ENCODE peak calls at places on chromosomes 1 and 21, in nine cellular contexts. One of them, this sample, is unnamed.

GRCh38 chr1:210373878-210374599 is 45.3 kb downstream of the HHAT start:
- DNase-seq in A549: peak; percentile 97
- DNase-seq in prostate gland: no peak
- DNase-seq in fibroblast of pulmonary artery: peak; percentile 89
- DNase-seq in cardiac fibroblast: peak; percentile 96
- DNase-seq in OCI-LY7: peak; percentile 61
- DNase-seq in uterus: no peak
- DNase-seq in tibial artery: no peak
- DNase-seq in HL-60: peak; percentile 23
- DNase-seq in this sample: peak; percentile 100

GRCh38 chr1:223702735-223703667 is 9.3 kb upstream of the CAPN2 start:
- DNase-seq in HL-60: no peak
- DNase-seq in fibroblast of pulmonary artery: no peak
- DNase-seq in OCI-LY7: no peak
- DNase-seq in uterus: no peak
- DNase-seq in prostate gland: no peak
- DNase-seq in A549: peak; percentile 77
- DNase-seq in cardiac fibroblast: peak; percentile 78
- DNase-seq in tibial artery: no peak
- DNase-seq in this sample: peak; percentile 88

GRCh38 chr1:150516616-150517015 is 1.1 kb downstream of the FALEC start:
- DNase-seq in A549: peak; percentile 36
- DNase-seq in prostate gland: no peak
- DNase-seq in HL-60: no peak
- DNase-seq in cardiac fibroblast: no peak
- DNase-seq in uterus: no peak
- DNase-seq in tibial artery: no peak
- DNase-seq in fibroblast of pulmonary artery: peak; percentile 17
- DNase-seq in OCI-LY7: peak; percentile 71
- DNase-seq in this sample: no peak

GRCh38 chr1:28240024-28240423 is 4.1 kb downstream of the ATP5IF1 start:
- DNase-seq in tibial artery: no peak
- DNase-seq in A549: no peak
- DNase-seq in fibroblast of pulmonary artery: no peak
- DNase-seq in OCI-LY7: no peak
- DNase-seq in prostate gland: no peak
- DNase-seq in uterus: no peak
- DNase-seq in cardiac fibroblast: no peak
- DNase-seq in HL-60: no peak
- DNase-seq in this sample: no peak

GRCh38 chr1:9004731-9005708 is 21.2 kb downstream of the SLC2A7 start:
- DNase-seq in fibroblast of pulmonary artery: peak; percentile 86
- DNase-seq in tibial artery: peak; percentile 83
- DNase-seq in prostate gland: peak; percentile 57
- DNase-seq in uterus: peak; percentile 73
- DNase-seq in HL-60: peak; percentile 63
- DNase-seq in OCI-LY7: peak; percentile 88
- DNase-seq in A549: peak; percentile 83
- DNase-seq in cardiac fibroblast: peak; percentile 89
- DNase-seq in this sample: peak; percentile 86

GRCh38 chr21:38912355-38912619 is 106.6 kb downstream of the ETS2 start:
- DNase-seq in uterus: no peak
- DNase-seq in cardiac fibroblast: no peak
- DNase-seq in fibroblast of pulmonary artery: no peak
- DNase-seq in prostate gland: no peak
- DNase-seq in OCI-LY7: no peak
- DNase-seq in tibial artery: no peak
- DNase-seq in A549: no peak
- DNase-seq in HL-60: no peak
- DNase-seq in this sample: no peak

GRCh38 chr1:50978144-50978851 is 8.3 kb downstream of the CDKN2C start:
- DNase-seq in tibial artery: peak; percentile 85
- DNase-seq in OCI-LY7: peak; percentile 69
- DNase-seq in uterus: peak; percentile 58
- DNase-seq in HL-60: no peak
- DNase-seq in cardiac fibroblast: peak; percentile 68
- DNase-seq in prostate gland: peak; percentile 42
- DNase-seq in A549: peak; percentile 84
- DNase-seq in fibroblast of pulmonary artery: peak; percentile 45
- DNase-seq in this sample: peak; percentile 59

GRCh38 chr1:164240081-164240480 is 318.9 kb upstream of the PBX1 start:
- DNase-seq in fibroblast of pulmonary artery: peak; percentile 13
- DNase-seq in OCI-LY7: no peak
- DNase-seq in prostate gland: no peak
- DNase-seq in cardiac fibroblast: peak; percentile 9
- DNase-seq in tibial artery: no peak
- DNase-seq in HL-60: no peak
- DNase-seq in uterus: no peak
- DNase-seq in A549: peak; percentile 21
- DNase-seq in this sample: no peak

GRCh38 chr1:211537253-211537652 is 41.7 kb downstream of the SLC30A1 start:
- DNase-seq in tibial artery: no peak
- DNase-seq in A549: no peak
- DNase-seq in cardiac fibroblast: peak; percentile 31
- DNase-seq in HL-60: no peak
- DNase-seq in uterus: no peak
- DNase-seq in prostate gland: no peak
- DNase-seq in fibroblast of pulmonary artery: peak; percentile 44
- DNase-seq in OCI-LY7: no peak
- DNase-seq in this sample: no peak

GRCh38 chr1:149942207-149942606 is 5.5 kb upstream of the MTMR11 start:
- DNase-seq in tibial artery: no peak
- DNase-seq in uterus: no peak
- DNase-seq in cardiac fibroblast: peak; percentile 51
- DNase-seq in OCI-LY7: no peak
- DNase-seq in A549: peak; percentile 58
- DNase-seq in prostate gland: no peak
- DNase-seq in HL-60: no peak
- DNase-seq in fibroblast of pulmonary artery: peak; percentile 56
- DNase-seq in this sample: no peak

GRCh38 chr1:162276493-162276892 is 100.2 kb downstream of the SPATA46 start:
- DNase-seq in fibroblast of pulmonary artery: peak; percentile 60
- DNase-seq in A549: peak; percentile 35
- DNase-seq in uterus: no peak
- DNase-seq in OCI-LY7: peak; percentile 10
- DNase-seq in prostate gland: peak; percentile 15
- DNase-seq in cardiac fibroblast: peak; percentile 61
- DNase-seq in tibial artery: no peak
- DNase-seq in HL-60: no peak
- DNase-seq in this sample: no peak

GRCh38 chr1:172108494-172108893 is 267.2 kb downstream of the DNM3 start:
- DNase-seq in OCI-LY7: no peak
- DNase-seq in fibroblast of pulmonary artery: peak; percentile 6
- DNase-seq in cardiac fibroblast: no peak
- DNase-seq in A549: no peak
- DNase-seq in HL-60: no peak
- DNase-seq in tibial artery: no peak
- DNase-seq in uterus: no peak
- DNase-seq in prostate gland: no peak
- DNase-seq in this sample: no peak

GRCh38 chr1:11979818-11980675 is at the start of gene MFN2:
- DNase-seq in prostate gland: peak; percentile 90
- DNase-seq in A549: peak; percentile 94
- DNase-seq in OCI-LY7: peak; percentile 93
- DNase-seq in fibroblast of pulmonary artery: peak; percentile 98
- DNase-seq in uterus: peak; percentile 96
- DNase-seq in HL-60: peak; percentile 94
- DNase-seq in cardiac fibroblast: peak; percentile 97
- DNase-seq in tibial artery: peak; percentile 98
- DNase-seq in this sample: peak; percentile 83

GRCh38 chr1:11980676-11980972 is 380 bp downstream of the MFN2 start:
- DNase-seq in HL-60: no peak
- DNase-seq in prostate gland: no peak
- DNase-seq in cardiac fibroblast: no peak
- DNase-seq in A549: no peak
- DNase-seq in fibroblast of pulmonary artery: no peak
- DNase-seq in tibial artery: no peak
- DNase-seq in uterus: no peak
- DNase-seq in OCI-LY7: no peak
- DNase-seq in this sample: no peak

GRCh38 chr1:11979453-11979817 is 809 bp upstream of the MFN2 start:
- DNase-seq in cardiac fibroblast: no peak
- DNase-seq in fibroblast of pulmonary artery: no peak
- DNase-seq in HL-60: no peak
- DNase-seq in uterus: no peak
- DNase-seq in tibial artery: no peak
- DNase-seq in OCI-LY7: no peak
- DNase-seq in A549: no peak
- DNase-seq in prostate gland: no peak
- DNase-seq in this sample: no peak

GRCh38 chr1:11982010-11982392 is 1.8 kb downstream of the MFN2 start:
- DNase-seq in tibial artery: no peak
- DNase-seq in uterus: no peak
- DNase-seq in A549: peak; percentile 51
- DNase-seq in fibroblast of pulmonary artery: peak; percentile 69
- DNase-seq in OCI-LY7: no peak
- DNase-seq in cardiac fibroblast: peak; percentile 52
- DNase-seq in HL-60: peak; percentile 50
- DNase-seq in prostate gland: no peak
- DNase-seq in this sample: peak; percentile 29

GRCh38 chr1:11981378-11982009 is 1.2 kb downstream of the MFN2 start:
- DNase-seq in HL-60: no peak
- DNase-seq in fibroblast of pulmonary artery: no peak
- DNase-seq in cardiac fibroblast: no peak
- DNase-seq in prostate gland: no peak
- DNase-seq in OCI-LY7: no peak
- DNase-seq in uterus: no peak
- DNase-seq in tibial artery: no peak
- DNase-seq in A549: no peak
- DNase-seq in this sample: peak; percentile 41
- H3K4me3 ChIP-seq in HL-60: peak overlapping the region; percentile 95
- H3K4me3 ChIP-seq in fibroblast of pulmonary artery: peak overlapping the region; percentile 96
- H3K4me3 ChIP-seq in cardiac fibroblast: no peak overlapping the region
- H3K4me3 ChIP-seq in prostate gland: no peak overlapping the region
- H3K4me3 ChIP-seq in OCI-LY7: peak overlapping the region; percentile 93
- H3K4me3 ChIP-seq in uterus: no peak overlapping the region
- H3K4me3 ChIP-seq in tibial artery: peak overlapping the region; percentile 75
- H3K4me3 ChIP-seq in A549: peak overlapping the region; percentile 98
- H3K4me3 ChIP-seq in this sample: peak overlapping the region; percentile 85

GRCh38 chr1:24933468-24933867 is 3.4 kb upstream of the RUNX3 start:
- DNase-seq in uterus: no peak
- DNase-seq in tibial artery: no peak
- DNase-seq in prostate gland: no peak
- DNase-seq in cardiac fibroblast: no peak
- DNase-seq in OCI-LY7: no peak
- DNase-seq in fibroblast of pulmonary artery: no peak
- DNase-seq in A549: no peak
- DNase-seq in HL-60: no peak
- DNase-seq in this sample: no peak

GRCh38 chr1:24931481-24932221 is 1.6 kb upstream of the RUNX3 start:
- DNase-seq in fibroblast of pulmonary artery: no peak
- DNase-seq in HL-60: no peak
- DNase-seq in OCI-LY7: peak; percentile 13
- DNase-seq in tibial artery: no peak
- DNase-seq in A549: no peak
- DNase-seq in cardiac fibroblast: peak; percentile 17
- DNase-seq in prostate gland: no peak
- DNase-seq in uterus: no peak
- DNase-seq in this sample: no peak

GRCh38 chr1:24932725-24933294 is 2.7 kb upstream of the RUNX3 start:
- DNase-seq in tibial artery: no peak
- DNase-seq in OCI-LY7: no peak
- DNase-seq in fibroblast of pulmonary artery: no peak
- DNase-seq in A549: no peak
- DNase-seq in HL-60: no peak
- DNase-seq in cardiac fibroblast: no peak
- DNase-seq in uterus: no peak
- DNase-seq in prostate gland: no peak
- DNase-seq in this sample: no peak

GRCh38 chr1:24930703-24931480 is 816 bp upstream of the RUNX3 start:
- DNase-seq in OCI-LY7: no peak
- DNase-seq in uterus: no peak
- DNase-seq in A549: no peak
- DNase-seq in HL-60: no peak
- DNase-seq in prostate gland: no peak
- DNase-seq in cardiac fibroblast: peak; percentile 17
- DNase-seq in fibroblast of pulmonary artery: no peak
- DNase-seq in tibial artery: no peak
- DNase-seq in this sample: no peak

DNA sequence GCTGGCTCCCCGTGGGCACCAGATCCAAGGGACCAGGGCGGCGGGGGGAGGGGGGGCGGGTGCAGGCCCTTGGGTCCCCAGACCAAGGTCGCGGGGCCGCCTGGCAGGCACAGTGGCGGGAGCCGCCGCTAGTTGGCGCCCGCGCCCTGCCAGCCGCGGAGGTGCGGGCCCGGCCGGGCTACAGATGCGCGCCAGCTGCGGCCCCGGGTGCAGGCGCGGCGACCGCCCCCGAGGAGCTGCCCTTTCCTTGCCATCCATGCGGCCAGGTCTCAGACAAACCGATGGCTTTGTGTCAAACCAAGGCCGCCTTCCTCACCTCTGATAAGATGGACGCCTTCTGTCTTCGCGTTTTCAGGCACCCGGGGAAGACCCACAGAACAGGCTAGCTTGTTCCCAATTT is 2.2 kb upstream of the RUNX3 start:
- DNase-seq in OCI-LY7: peak; percentile 76
- DNase-seq in fibroblast of pulmonary artery: no peak
- DNase-seq in prostate gland: no peak
- DNase-seq in HL-60: no peak
- DNase-seq in A549: peak; percentile 26
- DNase-seq in tibial artery: no peak
- DNase-seq in uterus: no peak
- DNase-seq in cardiac fibroblast: peak; percentile 13
- DNase-seq in this sample: peak; percentile 50
- H3K4me3 ChIP-seq in OCI-LY7: peak overlapping the region; percentile 45
- H3K4me3 ChIP-seq in fibroblast of pulmonary artery: no peak overlapping the region
- H3K4me3 ChIP-seq in prostate gland: no peak overlapping the region
- H3K4me3 ChIP-seq in HL-60: no peak overlapping the region
- H3K4me3 ChIP-seq in A549: peak overlapping the region; percentile 21
- H3K4me3 ChIP-seq in tibial artery: peak overlapping the region; percentile 28
- H3K4me3 ChIP-seq in uterus: peak overlapping the region; percentile 15
- H3K4me3 ChIP-seq in cardiac fibroblast: peak overlapping the region; percentile 14
- H3K4me3 ChIP-seq in this sample: no peak overlapping the region

GRCh38 chr1:205319081-205320018 is 2.2 kb downstream of the NUAK2 start:
- DNase-seq in uterus: peak; percentile 65
- DNase-seq in tibial artery: peak; percentile 82
- DNase-seq in OCI-LY7: peak; percentile 46
- DNase-seq in cardiac fibroblast: peak; percentile 81
- DNase-seq in HL-60: peak; percentile 35
- DNase-seq in prostate gland: peak; percentile 88
- DNase-seq in fibroblast of pulmonary artery: peak; percentile 94
- DNase-seq in A549: peak; percentile 80
- DNase-seq in this sample: peak; percentile 68
- H3K4me3 ChIP-seq in uterus: no peak overlapping the region
- H3K4me3 ChIP-seq in tibial artery: no peak overlapping the region
- H3K4me3 ChIP-seq in OCI-LY7: peak overlapping the region; percentile 75
- H3K4me3 ChIP-seq in cardiac fibroblast: peak overlapping the region; percentile 11
- H3K4me3 ChIP-seq in HL-60: no peak overlapping the region
- H3K4me3 ChIP-seq in prostate gland: no peak overlapping the region
- H3K4me3 ChIP-seq in fibroblast of pulmonary artery: peak overlapping the region; percentile 37
- H3K4me3 ChIP-seq in A549: peak overlapping the region; percentile 95
- H3K4me3 ChIP-seq in this sample: peak overlapping the region; percentile 9

DNA sequence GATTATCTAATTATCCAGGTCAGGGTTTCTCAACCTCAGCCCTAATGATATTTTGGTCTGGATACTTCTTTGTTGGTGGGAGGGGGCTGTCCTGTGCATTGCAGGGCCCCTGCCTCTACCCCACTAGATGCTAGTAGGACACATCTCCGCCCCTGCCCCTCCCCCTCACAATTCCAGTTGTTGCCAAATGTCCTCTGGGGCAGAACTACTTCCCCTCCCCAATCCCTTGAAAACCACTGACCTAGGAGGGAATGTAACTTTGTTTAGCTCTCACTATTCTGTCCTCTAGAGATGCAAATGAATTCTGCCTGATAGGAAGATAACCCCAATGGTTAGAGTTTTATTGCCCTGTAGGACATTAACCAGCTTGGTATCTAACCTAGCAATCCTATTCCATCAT is 8.1 kb downstream of the CACNA1S start:
- DNase-seq in fibroblast of pulmonary artery: no peak
- DNase-seq in tibial artery: no peak
- DNase-seq in HL-60: no peak
- DNase-seq in A549: no peak
- DNase-seq in uterus: no peak
- DNase-seq in OCI-LY7: no peak
- DNase-seq in cardiac fibroblast: no peak
- DNase-seq in prostate gland: no peak
- DNase-seq in this sample: no peak
- H3K4me3 ChIP-seq in fibroblast of pulmonary artery: no peak overlapping the region
- H3K4me3 ChIP-seq in tibial artery: no peak overlapping the region
- H3K4me3 ChIP-seq in HL-60: no peak overlapping the region
- H3K4me3 ChIP-seq in A549: no peak overlapping the region
- H3K4me3 ChIP-seq in uterus: no peak overlapping the region
- H3K4me3 ChIP-seq in OCI-LY7: no peak overlapping the region
- H3K4me3 ChIP-seq in cardiac fibroblast: no peak overlapping the region
- H3K4me3 ChIP-seq in prostate gland: no peak overlapping the region
- H3K4me3 ChIP-seq in this sample: no peak overlapping the region